ENCODE peak calls at places on chromosomes 1 and 21, in five cellular contexts. I is astrocyte of the cerebellum, H is astrocyte of the spinal cord, D is HL-60, G is H9. O is an unnamed sample.

GRCh38 chr1:30185809-30186208 is 537.6 kb downstream of the MATN1 start:
- DNase-seq in H (no peak), G (no peak), I (no peak), D (no peak), O (no peak)

GRCh38 chr1:216531308-216532239 is 108.3 kb upstream of the USH2A start:
- DNase-seq in D (no peak), G (no peak), H (peak), I (peak), O (no peak)

GRCh38 chr1:59199734-59200376 is 97.0 kb upstream of the FGGY start:
- DNase-seq in H (no peak), G (no peak), D (no peak), I (no peak), O (no peak)

GRCh38 chr1:14913475-14914155 is 239.9 kb upstream of the TMEM51 start:
- DNase-seq in I (no peak), G (no peak), D (no peak), H (no peak), O (no peak)

GRCh38 chr1:213657040-213657439 is 330.7 kb upstream of the PROX1 start:
- DNase-seq in G (no peak), H (no peak), D (no peak), I (no peak), O (no peak)

GRCh38 chr1:115302390-115302961 is 35.6 kb downstream of the NGF start:
- DNase-seq in I (peak), G (no peak), H (peak), D (no peak), O (no peak)

GRCh38 chr1:185917646-185918045 is 183.5 kb downstream of the HMCN1 start:
- DNase-seq in I (peak), G (peak), D (no peak), H (peak), O (peak)

GRCh38 chr1:226627924-226628623 is 79.5 kb downstream of the STUM start:
- DNase-seq in G (no peak), I (no peak), H (no peak), D (no peak), O (no peak)

GRCh38 chr21:42195378-42196031 is 23.4 kb upstream of the ABCG1 start:
- DNase-seq in H (peak), D (peak), I (no peak), G (no peak), O (no peak)

GRCh38 chr1:60992165-60992564 is 90.2 kb upstream of the NFIA start:
- DNase-seq in I (no peak), H (no peak), G (no peak), D (no peak), O (no peak)

GRCh38 chr1:176720835-176721234 is 257.9 kb downstream of the PAPPA2 start:
- DNase-seq in H (no peak), I (no peak), G (no peak), D (no peak), O (no peak)

GRCh38 chr1:203628185-203628996 is 1.8 kb downstream of the ATP2B4 start:
- DNase-seq in I (no peak), D (no peak), H (peak), G (peak), O (peak)
- TF ChIP-seq CTCF in I (peak), D (no peak), H (peak), G (peak), O (no peak)

GRCh38 chr1:206798384-206798996 is 26.2 kb upstream of the IL10 start:
- DNase-seq in D (no peak), H (no peak), I (no peak), G (no peak), O (no peak)
- TF ChIP-seq CTCF in D (no peak), H (no peak), I (no peak), G (no peak), O (no peak)

DNA sequence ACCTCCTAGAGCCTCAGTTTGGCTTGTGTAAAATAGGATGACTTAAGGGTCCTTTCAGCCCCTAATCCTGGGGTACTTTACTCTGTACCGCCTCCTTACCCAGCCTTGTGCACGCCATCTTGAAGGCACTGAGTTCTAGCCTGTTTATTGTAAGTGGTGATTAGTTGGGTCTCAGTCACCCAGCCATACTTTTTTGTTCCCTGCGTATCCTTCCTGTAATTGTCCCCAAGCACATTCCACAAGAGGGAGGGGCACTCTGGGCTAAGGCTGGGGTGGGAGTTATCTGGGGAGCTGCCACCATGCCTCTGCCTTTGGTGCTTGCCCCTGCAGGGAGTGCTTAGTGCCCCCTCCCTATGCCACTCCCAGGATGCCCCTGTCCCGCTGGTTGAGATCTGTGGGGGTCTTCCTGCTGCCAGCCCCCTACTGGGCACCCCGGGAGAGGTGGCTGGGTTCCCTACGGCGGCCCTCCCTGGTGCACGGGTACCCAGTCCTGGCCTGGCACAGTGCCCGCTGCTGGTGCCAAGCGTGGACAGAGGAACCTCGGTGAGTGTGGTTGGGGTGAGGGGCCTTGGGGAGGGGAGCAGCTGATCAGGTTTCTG is 856 bp downstream of the FDPS start:
- DNase-seq in H (peak), G (no peak), I (no peak), D (peak), O (peak)
- TF ChIP-seq CTCF in H (no peak), G (no peak), I (no peak), D (no peak), O (peak)

DNA sequence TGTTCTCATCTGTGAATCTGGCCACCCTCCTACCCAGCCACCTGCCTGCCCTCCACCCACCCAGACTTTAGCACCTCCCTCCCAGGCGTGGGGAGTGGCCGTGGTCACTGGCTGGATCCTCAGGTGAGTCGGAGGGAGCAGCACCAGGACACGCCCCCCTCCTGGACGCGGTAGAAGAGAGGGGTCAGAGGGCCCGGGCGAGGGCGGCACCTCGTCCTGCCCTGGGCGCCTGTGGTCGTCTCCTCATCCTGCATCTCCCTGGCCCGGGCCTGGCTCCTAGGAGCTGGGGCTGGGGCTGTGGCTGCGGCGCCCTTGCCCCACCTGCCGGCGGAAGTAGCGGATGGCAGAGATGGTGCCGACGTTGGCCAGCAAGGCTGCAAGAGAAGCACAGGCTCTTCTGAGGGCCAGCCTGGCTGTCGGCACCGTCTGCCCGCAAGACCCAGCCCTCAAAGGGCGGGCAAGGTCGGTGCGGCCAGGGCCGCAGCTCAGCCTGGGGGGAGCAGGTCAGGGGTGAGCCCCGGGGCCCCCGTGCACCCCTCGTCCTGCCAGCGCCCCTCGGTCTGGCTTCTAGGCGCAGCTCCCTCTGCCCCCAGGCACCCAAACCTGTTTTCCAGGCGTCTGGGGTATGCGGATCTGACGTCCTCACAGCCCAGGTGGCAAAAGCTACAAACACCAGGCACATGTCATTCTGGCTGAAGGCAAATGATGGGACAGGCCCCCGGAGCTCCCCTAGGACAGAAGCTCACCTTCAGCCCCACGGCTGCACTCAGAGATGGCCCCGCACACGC is 5.8 kb downstream of the PERM1 start:
- DNase-seq in G (peak), H (peak), I (no peak), D (peak), O (peak)
- TF ChIP-seq CTCF in G (peak), H (peak), I (peak), D (peak), O (no peak)